ENCODE peak calls at places on chromosomes 12 and 14, in seven cellular contexts. One of them, this sample, is unnamed.

GRCh38 chr12:108313609-108314331 is 25.3 kb downstream of the CMKLR1 start:
- DNase-seq in gastrocnemius medialis: no peak
- DNase-seq in dorsolateral prefrontal cortex: no peak
- DNase-seq in GM23338: no peak
- DNase-seq in A549: no peak
- DNase-seq in IMR-90: no peak
- DNase-seq in fibroblast of villous mesenchyme: no peak
- DNase-seq in this sample: no peak

GRCh38 chr14:92920001-92920400 is 2.9 kb upstream of the CHGA start:
- DNase-seq in gastrocnemius medialis: no peak
- DNase-seq in dorsolateral prefrontal cortex: no peak
- DNase-seq in GM23338: no peak
- DNase-seq in A549: no peak
- DNase-seq in IMR-90: no peak
- DNase-seq in fibroblast of villous mesenchyme: no peak
- DNase-seq in this sample: no peak

GRCh38 chr12:49515266-49515665 is 23.6 kb upstream of the KCNH3 start:
- DNase-seq in gastrocnemius medialis: no peak
- DNase-seq in dorsolateral prefrontal cortex: no peak
- DNase-seq in GM23338: no peak
- DNase-seq in A549: peak
- DNase-seq in IMR-90: peak
- DNase-seq in fibroblast of villous mesenchyme: peak
- DNase-seq in this sample: peak

GRCh38 chr14:81474685-81475324 is 58.8 kb downstream of the SEL1L start:
- DNase-seq in gastrocnemius medialis: no peak
- DNase-seq in dorsolateral prefrontal cortex: no peak
- DNase-seq in GM23338: no peak
- DNase-seq in A549: no peak
- DNase-seq in IMR-90: no peak
- DNase-seq in fibroblast of villous mesenchyme: no peak
- DNase-seq in this sample: no peak

GRCh38 chr14:64544607-64545312 is 4.2 kb downstream of the HSPA2 start:
- DNase-seq in gastrocnemius medialis: no peak
- DNase-seq in dorsolateral prefrontal cortex: no peak
- DNase-seq in GM23338: peak
- DNase-seq in A549: no peak
- DNase-seq in IMR-90: peak
- DNase-seq in fibroblast of villous mesenchyme: peak
- DNase-seq in this sample: no peak

GRCh38 chr12:95185096-95185495 is 32.2 kb downstream of the FGD6 start:
- DNase-seq in gastrocnemius medialis: no peak
- DNase-seq in dorsolateral prefrontal cortex: no peak
- DNase-seq in GM23338: no peak
- DNase-seq in A549: no peak
- DNase-seq in IMR-90: peak
- DNase-seq in fibroblast of villous mesenchyme: no peak
- DNase-seq in this sample: no peak

GRCh38 chr12:7129647-7130536 is at the start of gene CLSTN3:
- DNase-seq in gastrocnemius medialis: peak
- DNase-seq in dorsolateral prefrontal cortex: peak
- DNase-seq in GM23338: peak
- DNase-seq in A549: no peak
- DNase-seq in IMR-90: peak
- DNase-seq in fibroblast of villous mesenchyme: peak
- DNase-seq in this sample: peak

GRCh38 chr12:99907210-99907609 is 77.5 kb downstream of the ANKS1B start:
- DNase-seq in gastrocnemius medialis: no peak
- DNase-seq in dorsolateral prefrontal cortex: no peak
- DNase-seq in GM23338: no peak
- DNase-seq in A549: no peak
- DNase-seq in IMR-90: no peak
- DNase-seq in fibroblast of villous mesenchyme: peak
- DNase-seq in this sample: no peak

GRCh38 chr14:105196228-105196960 is 15.3 kb upstream of the NUDT14 start:
- DNase-seq in gastrocnemius medialis: no peak
- DNase-seq in dorsolateral prefrontal cortex: no peak
- DNase-seq in GM23338: peak
- DNase-seq in A549: no peak
- DNase-seq in IMR-90: no peak
- DNase-seq in fibroblast of villous mesenchyme: no peak
- DNase-seq in this sample: no peak

GRCh38 chr14:87628129-87628528 is 364.9 kb downstream of the GALC start:
- DNase-seq in gastrocnemius medialis: no peak
- DNase-seq in dorsolateral prefrontal cortex: no peak
- DNase-seq in GM23338: peak
- DNase-seq in A549: no peak
- DNase-seq in IMR-90: peak
- DNase-seq in fibroblast of villous mesenchyme: peak
- DNase-seq in this sample: peak

GRCh38 chr14:47300801-47301200 is 374.6 kb downstream of the MDGA2 start:
- DNase-seq in gastrocnemius medialis: no peak
- DNase-seq in dorsolateral prefrontal cortex: no peak
- DNase-seq in GM23338: peak
- DNase-seq in A549: no peak
- DNase-seq in IMR-90: no peak
- DNase-seq in fibroblast of villous mesenchyme: no peak
- DNase-seq in this sample: no peak

GRCh38 chr12:120211904-120212283 is 11.0 kb upstream of the RPLP0 start:
- DNase-seq in gastrocnemius medialis: no peak
- DNase-seq in dorsolateral prefrontal cortex: no peak
- DNase-seq in GM23338: no peak
- DNase-seq in A549: no peak
- DNase-seq in IMR-90: no peak
- DNase-seq in fibroblast of villous mesenchyme: no peak
- DNase-seq in this sample: no peak

GRCh38 chr12:3904999-3905398 is 31.8 kb upstream of the PARP11 start:
- DNase-seq in gastrocnemius medialis: no peak
- DNase-seq in dorsolateral prefrontal cortex: no peak
- DNase-seq in GM23338: no peak
- DNase-seq in A549: no peak
- DNase-seq in IMR-90: no peak
- DNase-seq in fibroblast of villous mesenchyme: no peak
- DNase-seq in this sample: no peak

GRCh38 chr14:99772371-99773283 is 20.6 kb upstream of the EML1 start:
- DNase-seq in gastrocnemius medialis: no peak
- DNase-seq in dorsolateral prefrontal cortex: no peak
- DNase-seq in GM23338: no peak
- DNase-seq in A549: no peak
- DNase-seq in IMR-90: no peak
- DNase-seq in fibroblast of villous mesenchyme: no peak
- DNase-seq in this sample: no peak

GRCh38 chr12:127060310-127060847 is 1206.6 kb upstream of the TMEM132C start:
- DNase-seq in gastrocnemius medialis: no peak
- DNase-seq in dorsolateral prefrontal cortex: no peak
- DNase-seq in GM23338: no peak
- DNase-seq in A549: no peak
- DNase-seq in IMR-90: no peak
- DNase-seq in fibroblast of villous mesenchyme: peak
- DNase-seq in this sample: no peak
- H3K4me3 ChIP-seq in gastrocnemius medialis: no peak
- H3K4me3 ChIP-seq in dorsolateral prefrontal cortex: no peak
- H3K4me3 ChIP-seq in GM23338: no peak
- H3K4me3 ChIP-seq in A549: no peak
- H3K4me3 ChIP-seq in IMR-90: no peak
- H3K4me3 ChIP-seq in fibroblast of villous mesenchyme: no peak
- H3K4me3 ChIP-seq in this sample: no peak

GRCh38 chr14:101494826-101495225 is 66.5 kb upstream of the DIO3 start:
- DNase-seq in gastrocnemius medialis: no peak
- DNase-seq in dorsolateral prefrontal cortex: peak
- DNase-seq in GM23338: no peak
- DNase-seq in A549: no peak
- DNase-seq in IMR-90: no peak
- DNase-seq in fibroblast of villous mesenchyme: no peak
- DNase-seq in this sample: no peak

GRCh38 chr14:101497910-101498860 is 63.1 kb upstream of the DIO3 start:
- DNase-seq in gastrocnemius medialis: no peak
- DNase-seq in dorsolateral prefrontal cortex: peak
- DNase-seq in GM23338: no peak
- DNase-seq in A549: no peak
- DNase-seq in IMR-90: no peak
- DNase-seq in fibroblast of villous mesenchyme: no peak
- DNase-seq in this sample: no peak

GRCh38 chr14:101495284-101495683 is 66.0 kb upstream of the DIO3 start:
- DNase-seq in gastrocnemius medialis: no peak
- DNase-seq in dorsolateral prefrontal cortex: peak
- DNase-seq in GM23338: no peak
- DNase-seq in A549: no peak
- DNase-seq in IMR-90: no peak
- DNase-seq in fibroblast of villous mesenchyme: no peak
- DNase-seq in this sample: no peak

GRCh38 chr14:101496779-101497420 is 64.4 kb upstream of the DIO3 start:
- DNase-seq in gastrocnemius medialis: no peak
- DNase-seq in dorsolateral prefrontal cortex: peak
- DNase-seq in GM23338: no peak
- DNase-seq in A549: no peak
- DNase-seq in IMR-90: no peak
- DNase-seq in fibroblast of villous mesenchyme: no peak
- DNase-seq in this sample: no peak

GRCh38 chr14:101495827-101496778 is 65.2 kb upstream of the DIO3 start:
- DNase-seq in gastrocnemius medialis: no peak
- DNase-seq in dorsolateral prefrontal cortex: peak
- DNase-seq in GM23338: no peak
- DNase-seq in A549: no peak
- DNase-seq in IMR-90: no peak
- DNase-seq in fibroblast of villous mesenchyme: no peak
- DNase-seq in this sample: no peak
- TF ChIP-seq CTCF in gastrocnemius medialis: no peak
- TF ChIP-seq CTCF in dorsolateral prefrontal cortex: no peak
- TF ChIP-seq CTCF in GM23338: no peak
- TF ChIP-seq CTCF in A549: no peak
- TF ChIP-seq CTCF in IMR-90: no peak
- TF ChIP-seq CTCF in fibroblast of villous mesenchyme: no peak
- TF ChIP-seq CTCF in this sample: no peak

DNA sequence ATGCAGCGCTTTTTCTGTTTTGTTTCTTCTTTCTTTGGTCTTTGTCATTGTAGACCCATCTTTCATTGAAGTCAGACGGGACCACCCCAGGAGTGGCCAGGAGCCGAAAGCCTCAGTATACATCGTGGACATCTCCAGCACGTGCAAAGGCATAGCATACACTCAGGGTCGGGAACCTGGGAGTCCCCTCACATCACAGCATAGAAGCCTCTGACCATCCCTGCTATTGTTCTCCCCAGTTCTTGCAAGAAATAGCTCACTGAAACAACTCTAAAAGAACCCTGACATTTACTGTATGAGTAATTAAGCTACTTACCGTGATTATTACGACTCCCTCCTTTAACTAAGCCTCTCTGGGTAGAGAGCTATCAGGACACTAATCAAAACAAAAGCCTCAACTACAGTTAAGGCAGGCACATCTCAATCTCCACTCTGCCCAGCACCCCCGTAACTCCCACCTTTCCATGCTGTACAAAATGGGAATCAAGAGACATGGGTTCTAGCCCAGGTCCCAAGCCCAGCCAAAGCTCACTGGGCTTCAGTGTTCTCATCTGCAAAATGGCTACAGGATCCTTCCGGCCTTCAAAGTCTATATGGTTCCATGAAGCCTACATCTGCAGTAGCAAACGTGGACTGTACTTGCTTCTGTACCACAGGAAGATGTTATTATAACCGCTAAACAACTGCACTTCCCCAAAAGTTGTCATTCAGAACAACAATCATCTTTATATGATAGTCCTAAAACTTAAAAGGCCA is 6.7 kb downstream of the CCDC88C start:
- DNase-seq in gastrocnemius medialis: no peak
- DNase-seq in dorsolateral prefrontal cortex: no peak
- DNase-seq in GM23338: no peak
- DNase-seq in A549: no peak
- DNase-seq in IMR-90: no peak
- DNase-seq in fibroblast of villous mesenchyme: no peak
- DNase-seq in this sample: no peak
- H3K4me3 ChIP-seq in gastrocnemius medialis: no peak
- H3K4me3 ChIP-seq in dorsolateral prefrontal cortex: no peak
- H3K4me3 ChIP-seq in GM23338: no peak
- H3K4me3 ChIP-seq in A549: no peak
- H3K4me3 ChIP-seq in IMR-90: no peak
- H3K4me3 ChIP-seq in fibroblast of villous mesenchyme: no peak
- H3K4me3 ChIP-seq in this sample: no peak

GRCh38 chr12:114636723-114637480 is 47.1 kb downstream of the TBX3 start:
- DNase-seq in gastrocnemius medialis: no peak
- DNase-seq in dorsolateral prefrontal cortex: peak
- DNase-seq in GM23338: peak
- DNase-seq in A549: peak
- DNase-seq in IMR-90: peak
- DNase-seq in fibroblast of villous mesenchyme: peak
- DNase-seq in this sample: peak
- TF ChIP-seq CTCF in gastrocnemius medialis: no peak
- TF ChIP-seq CTCF in dorsolateral prefrontal cortex: peak
- TF ChIP-seq CTCF in GM23338: peak
- TF ChIP-seq CTCF in A549: peak
- TF ChIP-seq CTCF in IMR-90: peak
- TF ChIP-seq CTCF in fibroblast of villous mesenchyme: peak
- TF ChIP-seq CTCF in this sample: peak

GRCh38 chr14:20798318-20798717 is 4.3 kb downstream of the RNASE1 start:
- DNase-seq in gastrocnemius medialis: no peak
- DNase-seq in dorsolateral prefrontal cortex: no peak
- DNase-seq in GM23338: no peak
- DNase-seq in A549: no peak
- DNase-seq in IMR-90: no peak
- DNase-seq in fibroblast of villous mesenchyme: no peak
- DNase-seq in this sample: no peak

GRCh38 chr14:20798932-20799331 is 3.7 kb downstream of the RNASE1 start:
- DNase-seq in gastrocnemius medialis: no peak
- DNase-seq in dorsolateral prefrontal cortex: no peak
- DNase-seq in GM23338: no peak
- DNase-seq in A549: no peak
- DNase-seq in IMR-90: no peak
- DNase-seq in fibroblast of villous mesenchyme: no peak
- DNase-seq in this sample: no peak

GRCh38 chr14:20799444-20799843 is 3.2 kb downstream of the RNASE1 start:
- DNase-seq in gastrocnemius medialis: no peak
- DNase-seq in dorsolateral prefrontal cortex: no peak
- DNase-seq in GM23338: no peak
- DNase-seq in A549: no peak
- DNase-seq in IMR-90: no peak
- DNase-seq in fibroblast of villous mesenchyme: no peak
- DNase-seq in this sample: no peak

GRCh38 chr14:20801726-20802125 is 918 bp downstream of the RNASE1 start:
- DNase-seq in gastrocnemius medialis: no peak
- DNase-seq in dorsolateral prefrontal cortex: no peak
- DNase-seq in GM23338: no peak
- DNase-seq in A549: no peak
- DNase-seq in IMR-90: no peak
- DNase-seq in fibroblast of villous mesenchyme: no peak
- DNase-seq in this sample: no peak

DNA sequence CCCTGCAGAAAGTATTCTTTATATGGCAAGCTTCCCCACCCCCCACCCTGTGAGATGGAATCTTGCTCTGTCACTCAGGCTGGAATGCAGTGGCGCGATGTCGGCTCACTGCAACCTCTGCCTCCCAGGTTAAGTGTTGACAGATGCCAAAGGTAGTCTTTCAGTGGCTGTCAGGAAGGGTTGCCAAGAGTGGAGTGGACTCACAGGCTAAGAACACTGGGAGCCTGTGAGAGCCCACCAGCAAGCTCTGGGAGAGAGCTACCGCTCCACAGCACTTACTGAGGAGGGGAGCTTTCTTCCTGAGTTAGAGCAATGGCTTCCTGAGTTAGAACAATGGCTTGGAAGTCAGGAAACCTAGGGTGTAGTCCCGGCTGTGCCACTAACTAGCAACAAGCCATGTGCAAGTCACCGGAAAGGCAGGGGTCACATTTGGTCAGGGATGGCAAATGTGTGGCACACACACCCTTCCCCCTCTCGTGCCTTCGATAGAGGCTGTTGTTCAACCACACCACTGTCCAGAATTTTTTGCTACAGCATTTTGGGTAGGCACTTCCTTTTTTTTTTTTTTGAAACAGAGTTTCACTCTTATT is 2.6 kb downstream of the RNASE1 start:
- DNase-seq in gastrocnemius medialis: no peak
- DNase-seq in dorsolateral prefrontal cortex: no peak
- DNase-seq in GM23338: peak
- DNase-seq in A549: no peak
- DNase-seq in IMR-90: no peak
- DNase-seq in fibroblast of villous mesenchyme: no peak
- DNase-seq in this sample: no peak
- H3K4me3 ChIP-seq in gastrocnemius medialis: peak
- H3K4me3 ChIP-seq in dorsolateral prefrontal cortex: peak
- H3K4me3 ChIP-seq in GM23338: no peak
- H3K4me3 ChIP-seq in A549: no peak
- H3K4me3 ChIP-seq in IMR-90: no peak
- H3K4me3 ChIP-seq in fibroblast of villous mesenchyme: no peak
- H3K4me3 ChIP-seq in this sample: no peak

This sample was measured in fibroblast of the aortic adventitia.